ENCODE peak calls at places on chromosomes 3 and 15, in six cellular contexts. X, W, V, H, M and O are unnamed samples.

GRCh38 chr15:89628301-89628700 is 27.0 kb downstream of the KIF7 start:
- DNase-seq in X (no peak), W (no peak), V (no peak), H (no peak), M (no peak), O (no peak)

GRCh38 chr3:51799879-51800757 is 21.1 kb upstream of the IQCF6 start:
- DNase-seq in X (peak), W (peak), V (no peak), H (peak), M (no peak), O (peak)

GRCh38 chr3:87627316-87627715 is 350.9 kb upstream of the POU1F1 start:
- DNase-seq in X (no peak), W (no peak), V (no peak), H (no peak), M (no peak), O (no peak)

GRCh38 chr15:65369148-65369547 is 8.7 kb downstream of the IGDCC3 start:
- DNase-seq in X (no peak), W (no peak), V (no peak), H (no peak), M (no peak), O (no peak)

GRCh38 chr3:52062499-52062898 is 6.1 kb upstream of the DUSP7 start:
- DNase-seq in X (no peak), W (no peak), V (no peak), H (peak), M (no peak), O (no peak)

GRCh38 chr3:81799403-81799802 is 38.0 kb upstream of the GBE1 start:
- DNase-seq in X (no peak), W (no peak), V (no peak), H (no peak), M (no peak), O (no peak)

GRCh38 chr3:171461087-171461917 is 1.1 kb upstream of the TNIK start:
- DNase-seq in X (no peak), W (peak), V (no peak), H (peak), M (no peak), O (no peak)

GRCh38 chr3:14473411-14473891 is 66.7 kb downstream of the GRIP2 start:
- DNase-seq in X (no peak), W (no peak), V (peak), H (no peak), M (peak), O (no peak)

GRCh38 chr3:33779751-33780150 is 18.7 kb upstream of the PDCD6IP start:
- DNase-seq in X (no peak), W (no peak), V (no peak), H (no peak), M (no peak), O (no peak)

GRCh38 chr3:8709287-8709686 is 24.3 kb upstream of the CAV3 start:
- DNase-seq in X (no peak), W (no peak), V (no peak), H (no peak), M (no peak), O (no peak)

GRCh38 chr3:186678604-186679003 is 12.8 kb downstream of the HRG start:
- DNase-seq in X (no peak), W (no peak), V (no peak), H (no peak), M (no peak), O (no peak)

GRCh38 chr3:133989931-133990702 is 39.6 kb downstream of the SLCO2A1 start:
- DNase-seq in X (no peak), W (no peak), V (no peak), H (no peak), M (no peak), O (no peak)

GRCh38 chr3:47512416-47513124 is 942 bp downstream of the ELP6 start:
- DNase-seq in X (peak), W (no peak), V (peak), H (peak), M (peak), O (peak)

GRCh38 chr15:60476713-60477112 is 2.2 kb downstream of the ICE2 start:
- DNase-seq in X (peak), W (no peak), V (no peak), H (no peak), M (no peak), O (no peak)

GRCh38 chr3:181567446-181568075 is 144.2 kb upstream of the SOX2 start:
- DNase-seq in X (no peak), W (no peak), V (no peak), H (no peak), M (no peak), O (no peak)

GRCh38 chr3:46668591-46668990 is 24.9 kb downstream of the ALS2CL start:
- DNase-seq in X (no peak), W (no peak), V (no peak), H (no peak), M (no peak), O (no peak)

GRCh38 chr3:184549793-184550585 is 11.6 kb upstream of the EPHB3 start:
- DNase-seq in X (peak), W (no peak), V (no peak), H (no peak), M (no peak), O (no peak)

GRCh38 chr3:56616479-56617006 is 59.6 kb downstream of the CCDC66 start:
- DNase-seq in X (no peak), W (no peak), V (no peak), H (no peak), M (no peak), O (peak)

GRCh38 chr15:89486726-89487050 is 9.7 kb downstream of the RHCG start:
- DNase-seq in X (peak), W (peak), V (no peak), H (peak), M (peak), O (peak)

DNA sequence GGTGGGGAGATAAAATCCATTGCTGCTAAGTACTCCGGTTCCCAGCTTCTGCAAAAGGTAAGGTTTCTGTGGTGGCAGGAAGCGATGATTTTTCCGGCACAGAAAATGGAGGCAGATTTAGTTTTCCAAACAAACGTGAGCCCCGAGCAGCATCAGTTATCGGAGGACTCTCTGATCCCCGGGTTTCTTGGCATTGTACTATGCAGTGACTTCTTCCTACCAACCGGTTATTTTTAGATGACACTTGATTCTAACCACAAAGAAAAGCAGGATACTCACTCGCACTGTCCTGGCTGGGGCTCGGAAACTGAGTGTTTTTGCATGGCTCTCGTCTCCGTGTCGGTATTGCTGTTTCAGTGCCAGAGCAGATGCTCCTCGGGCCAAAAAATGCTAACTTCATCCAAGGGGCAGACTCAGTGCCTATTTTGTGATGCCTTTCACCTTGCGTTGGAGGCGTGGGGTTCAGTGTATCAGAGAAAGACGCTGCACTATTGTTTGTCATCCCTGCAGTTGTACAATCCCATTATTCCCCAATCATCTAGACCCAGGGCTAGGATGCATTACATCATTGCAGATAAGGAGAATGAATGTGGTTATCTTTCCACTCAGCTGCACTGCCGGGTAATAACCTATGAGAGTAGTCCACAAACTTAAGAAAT is 1.3 kb downstream of the CACNA2D3 start:
- DNase-seq in X (peak), W (no peak), V (peak), H (no peak), M (no peak), O (no peak)
- H3K4me3 ChIP-seq in X (peak), W (no peak), V (peak), H (no peak), M (no peak), O (no peak)

DNA sequence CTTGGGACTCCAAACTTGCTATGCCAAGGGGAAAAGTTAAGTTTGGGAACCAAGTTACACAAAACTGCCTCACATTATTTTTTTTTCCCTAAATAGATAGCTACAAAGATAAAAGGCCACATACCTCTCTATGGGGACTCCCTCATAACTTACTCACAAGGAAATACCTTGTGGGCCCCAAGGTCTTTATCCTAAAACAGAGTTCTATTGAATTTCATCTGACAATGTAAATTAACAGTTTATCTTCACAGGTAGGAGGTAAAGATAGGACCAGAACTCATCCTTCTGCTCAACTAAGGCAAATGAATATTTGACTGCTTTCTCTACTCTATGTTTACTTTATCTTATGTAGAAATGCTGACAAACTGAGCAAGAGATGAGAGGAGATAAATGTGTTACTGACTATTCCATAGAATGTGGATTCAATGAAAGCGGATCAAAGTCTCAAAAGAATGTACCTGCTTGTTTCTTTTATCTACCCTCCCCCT is 1278.0 kb downstream of the OTOL1 start:
- DNase-seq in X (no peak), W (no peak), V (no peak), H (no peak), M (no peak), O (no peak)
- H3K4me3 ChIP-seq in X (no peak), W (no peak), V (no peak), H (no peak), M (no peak), O (no peak)

GRCh38 chr3:138383715-138384114 is 35.3 kb downstream of the MRAS start:
- DNase-seq in X (no peak), W (no peak), V (no peak), H (no peak), M (no peak), O (no peak)

GRCh38 chr3:138381413-138381901 is 33.1 kb downstream of the MRAS start:
- DNase-seq in X (no peak), W (no peak), V (peak), H (no peak), M (no peak), O (no peak)

GRCh38 chr3:138378990-138379389 is 30.6 kb downstream of the MRAS start:
- DNase-seq in X (no peak), W (no peak), V (no peak), H (no peak), M (no peak), O (no peak)

GRCh38 chr3:138384971-138385370 is 36.6 kb downstream of the MRAS start:
- DNase-seq in X (no peak), W (no peak), V (no peak), H (peak), M (no peak), O (no peak)

GRCh38 chr3:138381950-138382715 is 33.8 kb downstream of the MRAS start:
- DNase-seq in X (peak), W (no peak), V (peak), H (peak), M (peak), O (no peak)
- H3K4me3 ChIP-seq in X (no peak), W (no peak), V (no peak), H (no peak), M (no peak), O (no peak)

GRCh38 chr15:48300038-48300437 is 31.2 kb upstream of the DUT start:
- DNase-seq in X (peak), W (no peak), V (no peak), H (no peak), M (no peak), O (no peak)
- H3K4me3 ChIP-seq in X (no peak), W (no peak), V (no peak), H (no peak), M (no peak), O (no peak)

DNA sequence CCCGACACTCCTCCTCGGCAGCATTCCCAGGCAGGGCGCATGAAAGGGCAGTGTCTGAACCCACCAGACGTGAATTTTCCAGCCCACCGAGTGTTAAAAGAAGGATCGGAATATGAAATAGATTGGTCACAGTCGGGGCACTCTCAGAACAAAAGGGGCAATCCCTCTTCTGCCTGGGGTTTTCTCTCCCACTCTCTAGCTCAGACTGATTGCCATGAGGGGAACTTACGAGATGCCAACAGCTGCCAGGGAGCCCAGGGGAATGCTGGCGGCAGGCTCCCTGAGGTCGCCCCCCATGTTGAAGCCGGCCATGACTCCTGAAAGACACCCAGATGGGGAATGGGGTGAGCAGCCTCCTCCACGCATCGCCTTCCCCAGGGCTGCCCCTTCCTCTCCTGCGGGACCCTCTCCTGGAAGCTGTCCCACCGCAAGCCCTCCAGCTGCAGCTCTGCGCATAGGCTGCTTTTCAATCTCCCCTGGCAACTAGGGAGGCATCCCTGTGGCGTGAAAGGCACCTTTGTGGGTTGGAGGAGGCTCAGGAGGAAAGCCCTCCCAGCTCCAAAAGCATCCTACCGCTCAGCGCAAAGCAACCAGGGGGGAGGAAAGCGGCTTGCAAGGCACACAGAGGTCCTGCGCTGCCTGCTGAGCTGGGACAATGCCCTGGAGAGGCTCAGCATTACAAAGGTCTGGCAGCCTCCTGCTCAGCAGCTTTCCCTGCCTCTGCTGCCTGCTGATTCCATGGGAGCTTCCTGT is 64.7 kb upstream of the HEG1 start:
- DNase-seq in X (peak), W (no peak), V (no peak), H (no peak), M (no peak), O (no peak)
- H3K4me3 ChIP-seq in X (peak), W (no peak), V (no peak), H (no peak), M (no peak), O (no peak)

DNA sequence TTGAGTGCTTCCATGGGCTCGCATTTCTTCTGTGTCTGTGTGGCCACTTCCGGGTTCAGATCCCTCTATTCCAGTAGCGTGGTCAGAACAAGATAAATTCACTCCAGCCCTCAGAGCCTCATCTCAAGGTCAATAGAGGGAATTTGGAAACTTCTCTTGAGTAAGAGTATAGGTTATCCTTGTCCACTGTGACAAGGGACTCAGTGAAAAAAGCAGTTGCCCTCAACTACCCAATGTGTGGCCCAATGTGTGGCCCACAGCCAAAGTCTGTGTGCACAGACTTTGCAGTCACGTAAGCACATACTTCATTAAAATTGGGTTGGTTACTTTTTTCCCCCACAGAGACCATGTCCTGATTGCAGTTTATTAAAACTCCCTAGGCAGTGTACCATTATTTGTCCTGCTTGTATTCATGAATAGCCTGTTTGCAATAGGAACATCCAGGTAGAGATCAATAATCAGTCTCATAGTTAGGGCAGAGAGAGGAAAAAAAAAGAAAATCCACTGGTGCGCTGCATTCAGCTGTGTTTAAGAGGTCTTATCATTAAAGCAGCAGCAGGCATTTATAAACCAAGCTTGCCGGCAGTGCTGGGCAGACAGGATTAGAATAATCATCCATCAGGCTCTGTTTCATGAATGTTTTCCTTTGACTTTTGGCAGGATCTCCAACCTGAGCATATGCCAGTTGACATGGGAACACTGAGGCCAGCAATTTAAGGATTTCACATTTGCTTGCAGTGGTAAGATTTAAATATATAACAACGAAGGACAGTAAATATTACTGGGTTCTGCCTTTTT is 305.4 kb upstream of the SEMA6D start:
- DNase-seq in X (no peak), W (no peak), V (no peak), H (no peak), M (no peak), O (no peak)
- H3K4me3 ChIP-seq in X (no peak), W (no peak), V (no peak), H (no peak), M (no peak), O (no peak)

GRCh38 chr15:63940956-63941620 is 105.2 kb downstream of the DAPK2 start:
- DNase-seq in X (no peak), W (no peak), V (no peak), H (no peak), M (no peak), O (no peak)
- H3K4me3 ChIP-seq in X (no peak), W (no peak), V (no peak), H (no peak), M (no peak), O (no peak)

GRCh38 chr3:190385835-190386688 is 1.9 kb upstream of the CLDN16 start:
- DNase-seq in X (no peak), W (no peak), V (no peak), H (peak), M (no peak), O (no peak)
- H3K4me3 ChIP-seq in X (no peak), W (no peak), V (no peak), H (no peak), M (no peak), O (no peak)

GRCh38 chr15:76340198-76340801 is 3.7 kb downstream of the ISL2 start:
- DNase-seq in X (peak), W (peak), V (peak), H (no peak), M (peak), O (no peak)

GRCh38 chr15:76342046-76342381 is 5.4 kb downstream of the ISL2 start:
- DNase-seq in X (peak), W (peak), V (no peak), H (no peak), M (peak), O (no peak)

GRCh38 chr15:76339302-76340197 is 3.0 kb downstream of the ISL2 start:
- DNase-seq in X (peak), W (peak), V (no peak), H (no peak), M (peak), O (no peak)

GRCh38 chr15:76341366-76342045 is 4.9 kb downstream of the ISL2 start:
- DNase-seq in X (peak), W (peak), V (no peak), H (no peak), M (peak), O (no peak)

GRCh38 chr15:76340802-76341365 is 4.3 kb downstream of the ISL2 start:
- DNase-seq in X (peak), W (peak), V (no peak), H (no peak), M (peak), O (no peak)
- H3K4me3 ChIP-seq in X (peak), W (peak), V (no peak), H (no peak), M (no peak), O (no peak)